ENCODE peak calls at places on chromosomes 13 and 19, in ten cellular contexts. R is SK-N-SH, K is uterus, J is OCI-LY7, T is fibroblast of lung, E is PC-9, N is upper lobe of left lung, F is A549, D is Peyer's patch, I is H9. U is an unnamed sample. For H3K4me1, the result is how much of the 10 kb centered on the place peaks cover.

GRCh38 chr19:33139165-33139564 is 7.3 kb downstream of the WDR88 start:
- DNase-seq in R (no peak), K (no peak), J (no peak), T (no peak), E (no peak), N (peak), F (no peak), D (no peak), I (no peak), U (no peak)

GRCh38 chr19:49010453-49010852 is 6.4 kb downstream of the LHB start:
- DNase-seq in R (no peak), K (no peak), J (no peak), T (no peak), E (no peak), N (peak), F (no peak), D (no peak), I (no peak), U (no peak)

GRCh38 chr19:47049307-47049700 is 880 bp upstream of the TMEM160 start:
- DNase-seq in R (no peak), K (no peak), J (no peak), T (peak), E (peak), N (no peak), F (no peak), D (no peak), I (no peak), U (no peak)

GRCh38 chr19:1065606-1066109 is 1.3 kb upstream of the ARHGAP45 start:
- DNase-seq in R (no peak), K (no peak), J (no peak), T (no peak), E (peak), N (peak), F (no peak), D (no peak), I (no peak), U (no peak)

GRCh38 chr13:60261432-60262351 is 98.0 kb upstream of the DIAPH3 start:
- DNase-seq in R (no peak), K (no peak), J (no peak), T (no peak), E (no peak), N (no peak), F (no peak), D (no peak), I (peak), U (no peak)

GRCh38 chr19:35757231-35757748 is 461 bp upstream of the HSPB6 start:
- DNase-seq in R (peak), K (peak), J (no peak), T (peak), E (no peak), N (peak), F (no peak), D (peak), I (no peak), U (peak)

GRCh38 chr13:51364404-51365008 is 25.0 kb downstream of the SERPINE3 start:
- DNase-seq in R (no peak), K (no peak), J (no peak), T (peak), E (no peak), N (no peak), F (no peak), D (no peak), I (no peak), U (no peak)

GRCh38 chr19:32594021-32594420 is 13.0 kb downstream of the PDCD5 start:
- DNase-seq in R (no peak), K (no peak), J (no peak), T (no peak), E (no peak), N (no peak), F (no peak), D (no peak), I (no peak), U (no peak)

GRCh38 chr19:49801966-49802661 is 11.0 kb downstream of the FUZ start:
- DNase-seq in R (peak), K (peak), J (no peak), T (peak), E (no peak), N (peak), F (peak), D (peak), I (peak), U (peak)

GRCh38 chr19:53982611-53983010 is 8.8 kb upstream of the CACNG6 start:
- DNase-seq in R (peak), K (peak), J (no peak), T (peak), E (no peak), N (peak), F (peak), D (no peak), I (peak), U (peak)

GRCh38 chr13:30576528-30576927 is 41.2 kb upstream of the USPL1 start:
- DNase-seq in R (no peak), K (no peak), J (no peak), T (peak), E (peak), N (no peak), F (no peak), D (no peak), I (no peak), U (no peak)

GRCh38 chr13:29922896-29923295 is 72.5 kb upstream of the UBL3 start:
- DNase-seq in R (no peak), K (no peak), J (no peak), T (peak), E (no peak), N (no peak), F (peak), D (no peak), I (no peak), U (no peak)

GRCh38 chr19:4388171-4389063 is 11.9 kb downstream of the SH3GL1 start:
- DNase-seq in R (no peak), K (no peak), J (no peak), T (no peak), E (peak), N (no peak), F (no peak), D (no peak), I (no peak), U (no peak)

GRCh38 chr13:44117351-44117750 is 237.6 kb downstream of the LACC1 start:
- DNase-seq in R (no peak), K (no peak), J (peak), T (peak), E (no peak), N (no peak), F (no peak), D (no peak), I (no peak), U (no peak)

GRCh38 chr19:58352760-58353671 is at the start of gene A1BG:
- DNase-seq in R (no peak), K (no peak), J (no peak), T (no peak), E (no peak), N (peak), F (no peak), D (no peak), I (no peak), U (peak)

GRCh38 chr13:60453490-60453889 is 56.5 kb downstream of the TDRD3 start:
- DNase-seq in R (no peak), K (no peak), J (no peak), T (peak), E (no peak), N (no peak), F (no peak), D (no peak), I (no peak), U (no peak)

GRCh38 chr13:29969286-29969685 is 118.9 kb upstream of the UBL3 start:
- DNase-seq in R (no peak), K (peak), J (no peak), T (peak), E (no peak), N (no peak), F (no peak), D (no peak), I (no peak), U (no peak)

GRCh38 chr19:29467824-29468401 is 57.9 kb upstream of the VSTM2B start:
- DNase-seq in R (peak), K (no peak), J (peak), T (no peak), E (peak), N (no peak), F (peak), D (no peak), I (peak), U (no peak)

GRCh38 chr13:21420706-21421105 is 38.4 kb downstream of the ZDHHC20 start:
- DNase-seq in R (no peak), K (no peak), J (no peak), T (peak), E (no peak), N (no peak), F (no peak), D (no peak), I (no peak), U (no peak)

GRCh38 chr19:3207466-3208242 is 16.8 kb upstream of the CELF5 start:
- DNase-seq in R (peak), K (no peak), J (no peak), T (no peak), E (no peak), N (peak), F (no peak), D (no peak), I (peak), U (no peak)

GRCh38 chr19:43780706-43781525 is at the start of gene KCNN4:
- DNase-seq in R (no peak), K (no peak), J (peak), T (peak), E (peak), N (peak), F (peak), D (peak), I (no peak), U (peak)

GRCh38 chr19:57560049-57560491 is 407 bp upstream of the ZNF550 start:
- DNase-seq in R (peak), K (peak), J (no peak), T (peak), E (peak), N (peak), F (no peak), D (no peak), I (no peak), U (peak)

GRCh38 chr19:49241769-49242168 is 83.2 kb downstream of the SLC6A16 start:
- DNase-seq in R (no peak), K (no peak), J (no peak), T (no peak), E (no peak), N (no peak), F (no peak), D (no peak), I (no peak), U (no peak)

GRCh38 chr13:43979492-43979891 is 99.8 kb downstream of the LACC1 start:
- DNase-seq in R (no peak), K (no peak), J (no peak), T (no peak), E (no peak), N (no peak), F (no peak), D (no peak), I (no peak), U (no peak)

GRCh38 chr13:41296879-41297646 is 14.0 kb upstream of the NAA16 start:
- DNase-seq in R (no peak), K (no peak), J (no peak), T (no peak), E (no peak), N (no peak), F (no peak), D (no peak), I (no peak), U (no peak)

GRCh38 chr19:17136026-17136425 is 60.4 kb downstream of the MYO9B start:
- DNase-seq in R (no peak), K (no peak), J (no peak), T (peak), E (no peak), N (no peak), F (no peak), D (no peak), I (no peak), U (no peak)

GRCh38 chr13:66933994-66934393 is 296.1 kb downstream of the PCDH9 start:
- DNase-seq in R (no peak), K (no peak), J (no peak), T (peak), E (no peak), N (no peak), F (peak), D (no peak), I (no peak), U (no peak)

GRCh38 chr13:98889419-98890079 is 88.3 kb downstream of the DOCK9 start:
- DNase-seq in R (no peak), K (no peak), J (no peak), T (no peak), E (peak), N (no peak), F (no peak), D (no peak), I (no peak), U (no peak)

GRCh38 chr13:98888222-98888889 is 89.5 kb downstream of the DOCK9 start:
- DNase-seq in R (no peak), K (no peak), J (no peak), T (no peak), E (no peak), N (no peak), F (no peak), D (no peak), I (no peak), U (no peak)

GRCh38 chr13:98890920-98891319 is 86.9 kb downstream of the DOCK9 start:
- DNase-seq in R (no peak), K (no peak), J (no peak), T (no peak), E (no peak), N (no peak), F (no peak), D (no peak), I (peak), U (no peak)

GRCh38 chr13:98890186-98890585 is 87.7 kb downstream of the DOCK9 start:
- DNase-seq in R (no peak), K (peak), J (no peak), T (peak), E (peak), N (no peak), F (no peak), D (no peak), I (no peak), U (no peak)

GRCh38 chr13:98888890-98889279 is 89.0 kb downstream of the DOCK9 start:
- DNase-seq in R (no peak), K (no peak), J (no peak), T (no peak), E (no peak), N (no peak), F (no peak), D (no peak), I (no peak), U (no peak)
- H3K4me1 ChIP-seq in R (under half), K (under half), J (under half), T (under half), E (under half), N (under half), F (under half), D (under half), I (under half), U (under half)

DNA sequence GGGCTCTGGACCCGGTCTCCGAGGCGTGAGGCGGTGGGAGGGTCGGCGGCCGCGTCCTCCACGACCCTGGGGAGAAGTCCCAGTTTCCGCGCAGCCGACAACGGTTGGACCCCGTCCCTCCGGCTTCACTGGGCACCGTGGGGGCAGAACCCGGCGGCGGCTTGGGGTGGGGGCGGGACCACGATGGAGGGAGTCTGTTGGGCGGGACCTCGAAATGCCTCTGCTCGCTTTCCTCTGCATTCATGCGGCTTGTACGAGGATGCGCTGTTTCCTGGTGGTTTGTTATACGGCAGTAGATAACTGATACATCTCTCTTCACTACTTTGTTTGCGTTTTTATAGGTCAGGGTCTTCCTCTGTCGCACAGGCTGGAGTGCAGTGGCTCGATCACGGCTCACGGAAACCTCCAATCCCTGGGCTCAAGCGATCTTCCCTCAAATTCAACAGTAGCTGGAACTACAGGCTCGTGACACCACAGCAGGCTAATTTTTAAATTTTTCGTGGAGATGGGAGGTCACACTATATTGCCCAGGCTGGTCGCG is 24.6 kb upstream of the ZNF846 start:
- DNase-seq in R (no peak), K (peak), J (peak), T (peak), E (no peak), N (peak), F (peak), D (peak), I (no peak), U (peak)
- H3K27ac ChIP-seq in R (peak), K (peak), J (peak), T (peak), E (no peak), N (peak), F (peak), D (peak), I (no peak), U (peak)

GRCh38 chr19:5623397-5624153 is 692 bp downstream of the SAFB start:
- DNase-seq in R (peak), K (peak), J (peak), T (no peak), E (no peak), N (no peak), F (no peak), D (no peak), I (no peak), U (no peak)
- H3K4me1 ChIP-seq in R (under half), K (under half), J (half or more), T (under half), E (under half), N (half or more), F (under half), D (under half), I (under half), U (under half)

GRCh38 chr19:8831832-8832131 is 322 bp downstream of the ZNF558 start:
- DNase-seq in R (no peak), K (no peak), J (no peak), T (no peak), E (no peak), N (no peak), F (no peak), D (no peak), I (no peak), U (no peak)
- H3K27ac ChIP-seq in R (peak), K (peak), J (peak), T (peak), E (peak), N (peak), F (peak), D (peak), I (no peak), U (no peak)

DNA sequence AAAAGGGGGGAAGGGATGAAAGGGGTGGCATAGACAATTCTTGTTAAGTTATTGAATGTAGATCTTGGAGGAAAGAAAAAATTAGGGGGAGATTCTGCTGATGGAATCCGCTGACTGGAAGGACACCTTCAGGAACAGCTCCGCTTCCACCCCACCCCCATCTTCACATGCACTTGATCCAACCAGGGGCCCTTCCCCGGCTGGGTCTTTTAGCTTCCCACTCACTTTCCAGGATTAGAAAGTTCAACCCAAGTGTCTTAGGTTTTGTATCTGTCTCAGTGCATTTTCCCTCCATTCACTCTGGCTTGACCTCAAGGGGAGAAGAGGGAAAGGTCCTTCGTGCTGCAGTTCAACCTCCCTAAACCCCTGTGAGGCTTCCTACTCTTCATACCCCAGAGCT is 141.4 kb downstream of the IRS2 start:
- DNase-seq in R (no peak), K (no peak), J (no peak), T (no peak), E (no peak), N (no peak), F (no peak), D (no peak), I (no peak), U (no peak)
- H3K4me1 ChIP-seq in R (under half), K (under half), J (under half), T (under half), E (under half), N (under half), F (under half), D (under half), I (under half), U (under half)